ENCODE peak calls at places on chromosomes 2 and 18, in nine cellular contexts. One of them, this sample, is unnamed.

GRCh38 chr2:20592106-20593071 is 58.5 kb downstream of the HS1BP3 start:
- DNase-seq in NCI-H2171: no peak
- DNase-seq in KBM-7: no peak
- DNase-seq in NCI-H2081 treated with DMSO at 0.1 percent for 48 hours: no peak
- DNase-seq in foreskin fibroblast: no peak
- DNase-seq in GDM1: no peak
- DNase-seq in ovary: peak
- DNase-seq in progenitor cell of endocrine pancreas: no peak
- DNase-seq in iris pigment epithelial cell: no peak
- DNase-seq in this sample: no peak

GRCh38 chr2:212968284-212969081 is 182.9 kb downstream of the IKZF2 start:
- DNase-seq in NCI-H2171: no peak
- DNase-seq in KBM-7: no peak
- DNase-seq in NCI-H2081 treated with DMSO at 0.1 percent for 48 hours: no peak
- DNase-seq in foreskin fibroblast: no peak
- DNase-seq in GDM1: no peak
- DNase-seq in ovary: no peak
- DNase-seq in progenitor cell of endocrine pancreas: no peak
- DNase-seq in iris pigment epithelial cell: peak
- DNase-seq in this sample: no peak

GRCh38 chr18:74153377-74153776 is 5.1 kb downstream of the TIMM21 start:
- DNase-seq in NCI-H2171: no peak
- DNase-seq in KBM-7: no peak
- DNase-seq in NCI-H2081 treated with DMSO at 0.1 percent for 48 hours: no peak
- DNase-seq in foreskin fibroblast: no peak
- DNase-seq in GDM1: no peak
- DNase-seq in ovary: no peak
- DNase-seq in progenitor cell of endocrine pancreas: no peak
- DNase-seq in iris pigment epithelial cell: no peak
- DNase-seq in this sample: no peak

GRCh38 chr18:79988925-79989361 is 580 bp upstream of the TXNL4A start:
- DNase-seq in NCI-H2171: no peak
- DNase-seq in KBM-7: peak
- DNase-seq in NCI-H2081 treated with DMSO at 0.1 percent for 48 hours: no peak
- DNase-seq in foreskin fibroblast: peak
- DNase-seq in GDM1: no peak
- DNase-seq in ovary: no peak
- DNase-seq in progenitor cell of endocrine pancreas: no peak
- DNase-seq in iris pigment epithelial cell: peak
- DNase-seq in this sample: no peak

GRCh38 chr18:26056291-26056690 is 34.1 kb downstream of the SS18 start:
- DNase-seq in NCI-H2171: no peak
- DNase-seq in KBM-7: no peak
- DNase-seq in NCI-H2081 treated with DMSO at 0.1 percent for 48 hours: no peak
- DNase-seq in foreskin fibroblast: peak
- DNase-seq in GDM1: no peak
- DNase-seq in ovary: no peak
- DNase-seq in progenitor cell of endocrine pancreas: no peak
- DNase-seq in iris pigment epithelial cell: peak
- DNase-seq in this sample: no peak

GRCh38 chr2:120203341-120204021 is 19.7 kb downstream of the TMEM185B start:
- DNase-seq in NCI-H2171: no peak
- DNase-seq in KBM-7: no peak
- DNase-seq in NCI-H2081 treated with DMSO at 0.1 percent for 48 hours: no peak
- DNase-seq in foreskin fibroblast: no peak
- DNase-seq in GDM1: no peak
- DNase-seq in ovary: no peak
- DNase-seq in progenitor cell of endocrine pancreas: no peak
- DNase-seq in iris pigment epithelial cell: peak
- DNase-seq in this sample: no peak

GRCh38 chr2:146661494-146662096 is 1183.2 kb upstream of the ACVR2A start:
- DNase-seq in NCI-H2171: peak
- DNase-seq in KBM-7: peak
- DNase-seq in NCI-H2081 treated with DMSO at 0.1 percent for 48 hours: peak
- DNase-seq in foreskin fibroblast: peak
- DNase-seq in GDM1: no peak
- DNase-seq in ovary: no peak
- DNase-seq in progenitor cell of endocrine pancreas: no peak
- DNase-seq in iris pigment epithelial cell: peak
- DNase-seq in this sample: no peak

GRCh38 chr2:17520761-17521160 is 2.5 kb upstream of the RAD51AP2 start:
- DNase-seq in NCI-H2171: no peak
- DNase-seq in KBM-7: no peak
- DNase-seq in NCI-H2081 treated with DMSO at 0.1 percent for 48 hours: no peak
- DNase-seq in foreskin fibroblast: peak
- DNase-seq in GDM1: no peak
- DNase-seq in ovary: no peak
- DNase-seq in progenitor cell of endocrine pancreas: no peak
- DNase-seq in iris pigment epithelial cell: no peak
- DNase-seq in this sample: no peak

GRCh38 chr2:8857709-8858108 is 20.3 kb upstream of the KIDINS220 start:
- DNase-seq in NCI-H2171: no peak
- DNase-seq in KBM-7: no peak
- DNase-seq in NCI-H2081 treated with DMSO at 0.1 percent for 48 hours: no peak
- DNase-seq in foreskin fibroblast: no peak
- DNase-seq in GDM1: no peak
- DNase-seq in ovary: no peak
- DNase-seq in progenitor cell of endocrine pancreas: no peak
- DNase-seq in iris pigment epithelial cell: peak
- DNase-seq in this sample: no peak

GRCh38 chr2:60262178-60262577 is 291.3 kb downstream of the BCL11A start:
- DNase-seq in NCI-H2171: no peak
- DNase-seq in KBM-7: no peak
- DNase-seq in NCI-H2081 treated with DMSO at 0.1 percent for 48 hours: peak
- DNase-seq in foreskin fibroblast: no peak
- DNase-seq in GDM1: no peak
- DNase-seq in ovary: no peak
- DNase-seq in progenitor cell of endocrine pancreas: no peak
- DNase-seq in iris pigment epithelial cell: no peak
- DNase-seq in this sample: no peak

GRCh38 chr2:150477347-150477746 is 10.1 kb downstream of the RND3 start:
- DNase-seq in NCI-H2171: no peak
- DNase-seq in KBM-7: no peak
- DNase-seq in NCI-H2081 treated with DMSO at 0.1 percent for 48 hours: no peak
- DNase-seq in foreskin fibroblast: peak
- DNase-seq in GDM1: no peak
- DNase-seq in ovary: no peak
- DNase-seq in progenitor cell of endocrine pancreas: no peak
- DNase-seq in iris pigment epithelial cell: peak
- DNase-seq in this sample: no peak

GRCh38 chr18:21167641-21168372 is 56.2 kb upstream of the ROCK1 start:
- DNase-seq in NCI-H2171: no peak
- DNase-seq in KBM-7: no peak
- DNase-seq in NCI-H2081 treated with DMSO at 0.1 percent for 48 hours: peak
- DNase-seq in foreskin fibroblast: no peak
- DNase-seq in GDM1: no peak
- DNase-seq in ovary: no peak
- DNase-seq in progenitor cell of endocrine pancreas: peak
- DNase-seq in iris pigment epithelial cell: no peak
- DNase-seq in this sample: no peak

This sample was measured in CD8-positive, alpha-beta T cell.